ENCODE peak calls at places on chromosomes 4 and X, in five cellular contexts. S, A, V, U and X are unnamed samples.

GRCh38 chr4:121479801-121480200 is 99.0 kb upstream of the QRFPR start:
- DNase-seq in S (no peak), U (no peak), A (no peak), V (no peak), X (no peak)

GRCh38 chrX:39750798-39751197 is 347.0 kb downstream of the BCOR start:
- DNase-seq in V (no peak), A (no peak), S (no peak), U (no peak), X (no peak)

GRCh38 chrX:78957768-78958130 is 12.6 kb downstream of the P2RY10 start:
- DNase-seq in U (no peak), V (no peak), A (no peak), S (no peak), X (no peak)

GRCh38 chrX:134715930-134716619 is 57.8 kb upstream of the PLAC1 start:
- DNase-seq in A (no peak), S (no peak), U (no peak), V (no peak), X (no peak)

GRCh38 chrX:131262738-131263679 is 26.1 kb downstream of the IGSF1 start:
- DNase-seq in U (no peak), A (peak; percentile 0), V (no peak), S (no peak), X (no peak)

GRCh38 chr4:69658133-69658532 is 5.1 kb upstream of the UGT2A1 start:
- DNase-seq in U (no peak), S (no peak), A (no peak), V (peak; percentile 58), X (no peak)

GRCh38 chrX:12985336-12985735 is 10.4 kb downstream of the TMSB4X start:
- DNase-seq in U (no peak), V (no peak), S (no peak), A (no peak), X (no peak)

GRCh38 chrX:135453381-135453780 is 31.6 kb downstream of the SMIM10L2A start:
- DNase-seq in S (no peak), A (no peak), U (no peak), V (no peak), X (no peak)

GRCh38 chr4:14897217-14897616 is 105.1 kb upstream of the CPEB2 start:
- DNase-seq in U (no peak), V (no peak), A (no peak), S (no peak), X (no peak)

GRCh38 chr4:185656467-185656890 is 121.2 kb upstream of the PDLIM3 start:
- DNase-seq in A (peak; percentile 54), U (no peak), V (peak; percentile 74), S (peak; percentile 90), X (no peak)

GRCh38 chr4:75048208-75048879 is 115.4 kb downstream of the PARM1 start:
- DNase-seq in S (no peak), V (no peak), A (no peak), U (no peak), X (no peak)

GRCh38 chr4:28973591-28974350 is 1746.4 kb upstream of the PCDH7 start:
- DNase-seq in U (no peak), A (peak; percentile 6), S (no peak), V (no peak), X (no peak)

DNA sequence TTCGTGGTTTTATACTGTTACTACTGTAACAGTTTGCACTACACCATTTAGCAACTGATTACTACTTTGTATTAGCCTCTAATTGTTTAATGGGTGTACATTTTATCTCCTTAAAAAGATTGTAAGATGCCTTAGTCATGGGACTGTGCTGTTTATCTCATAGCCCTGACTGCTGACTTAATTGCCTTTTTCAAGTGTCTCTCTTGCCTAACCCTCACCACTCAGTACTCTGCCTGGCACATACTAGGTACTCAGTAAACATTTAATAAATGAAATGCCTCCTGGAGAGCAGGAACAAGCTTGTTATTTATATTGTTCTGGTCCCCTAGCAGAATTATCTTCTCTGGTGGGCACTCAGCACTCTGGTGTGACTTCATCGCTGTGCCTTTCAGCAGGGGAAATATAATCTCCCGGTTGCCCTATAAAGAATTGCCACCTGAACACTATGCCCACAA is 1.7 kb upstream of the STIM2 start:
- DNase-seq in A (no peak), S (no peak), V (no peak), U (no peak), X (no peak)
- H3K4me3 ChIP-seq in A (peak overlapping the region; percentile 96), S (no peak overlapping the region), V (peak overlapping the region; percentile 83), U (peak overlapping the region; percentile 82), X (no peak overlapping the region)

GRCh38 chr4:6929339-6929734 is 19.7 kb downstream of the TBC1D14 start:
- DNase-seq in S (no peak), V (no peak), U (no peak), A (no peak), X (no peak)
- H3K36me3 ChIP-seq in S (peaks cover 16% of the 10 kb centered on the region), V (peaks cover 3% of the 10 kb centered on the region), U (peaks cover 3% of the 10 kb centered on the region), A (no peaks in the 10 kb centered on the region), X (peaks cover 6% of the 10 kb centered on the region)

GRCh38 chr4:124757121-124757520 is 44.6 kb upstream of the ANKRD50 start:
- DNase-seq in U (no peak), S (no peak), V (no peak), A (peak; percentile 24), X (no peak)

GRCh38 chr4:124753941-124754581 is 41.5 kb upstream of the ANKRD50 start:
- DNase-seq in S (no peak), U (peak; percentile 57), V (peak; percentile 67), A (peak; percentile 37), X (no peak)

GRCh38 chr4:124748965-124749364 is 36.4 kb upstream of the ANKRD50 start:
- DNase-seq in U (no peak), A (peak; percentile 20), V (no peak), S (no peak), X (no peak)

GRCh38 chr4:124754671-124755070 is 42.1 kb upstream of the ANKRD50 start:
- DNase-seq in V (no peak), A (peak; percentile 28), S (no peak), U (no peak), X (no peak)
- H3K4me3 ChIP-seq in V (no peak overlapping the region), A (no peak overlapping the region), S (no peak overlapping the region), U (no peak overlapping the region), X (no peak overlapping the region)

GRCh38 chr4:186838295-186838694 is 114.6 kb upstream of the FAT1 start:
- DNase-seq in S (no peak), U (no peak), A (no peak), V (no peak), X (no peak)
- H3K36me3 ChIP-seq in S (no peaks in the 10 kb centered on the region), U (no peaks in the 10 kb centered on the region), A (no peaks in the 10 kb centered on the region), V (no peaks in the 10 kb centered on the region), X (no peaks in the 10 kb centered on the region)

GRCh38 chr4:183399166-183399565 is 45.3 kb upstream of the CDKN2AIP start:
- DNase-seq in A (no peak), V (no peak), S (no peak), U (no peak), X (no peak)
- H3K4me3 ChIP-seq in A (peak overlapping the region; percentile 26), V (no peak overlapping the region), S (peak overlapping the region; percentile 58), U (no peak overlapping the region), X (no peak overlapping the region)

DNA sequence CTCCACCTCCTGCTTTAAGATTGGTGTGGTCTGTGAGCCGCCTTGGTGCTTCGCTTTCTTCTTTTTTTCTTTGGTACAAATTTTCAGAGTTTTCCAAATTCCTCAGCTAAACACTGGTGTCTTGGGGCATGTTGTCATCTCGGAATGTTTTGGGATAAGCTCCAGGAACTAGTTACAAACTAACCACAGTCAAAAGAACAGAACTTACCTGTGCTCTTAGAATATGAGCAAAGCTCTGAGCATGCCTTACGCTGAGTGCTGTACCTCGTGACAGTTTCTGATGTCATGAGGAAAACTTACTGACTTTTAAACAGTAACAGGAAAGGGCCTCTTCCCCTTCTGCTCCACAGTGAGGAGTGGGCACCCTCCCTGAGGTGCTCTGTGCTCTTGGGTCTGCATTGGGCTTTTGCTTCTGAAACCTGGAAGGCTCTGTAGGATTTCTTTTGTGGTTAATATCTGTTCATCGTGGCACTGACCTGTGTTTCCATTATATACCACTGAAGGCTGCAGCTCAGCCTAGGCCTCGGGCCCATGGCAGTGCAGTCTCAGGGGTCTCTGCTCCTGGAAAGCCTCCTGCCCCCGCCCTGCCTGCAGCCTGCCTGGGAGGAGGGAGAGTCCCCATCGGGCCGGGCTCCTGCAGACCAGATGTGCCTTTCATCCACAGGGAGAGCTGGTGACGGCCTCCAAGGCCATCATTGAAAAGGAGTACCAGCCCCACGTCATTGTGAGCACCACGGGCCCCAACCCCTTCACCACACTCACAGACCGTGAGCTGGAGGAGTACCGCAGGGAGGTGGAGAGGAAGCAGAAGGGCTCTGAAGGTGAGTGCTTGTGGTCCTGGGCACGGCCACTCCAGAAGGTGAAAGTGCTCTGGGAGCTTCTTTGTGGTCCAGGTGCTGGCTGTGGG is 48.7 kb downstream of the NOP14 start:
- DNase-seq in U (no peak), V (peak; percentile 67), S (no peak), A (no peak), X (no peak)
- H3K36me3 ChIP-seq in U (peaks cover 88% of the 10 kb centered on the region), V (peaks cover 78% of the 10 kb centered on the region), S (peaks cover 63% of the 10 kb centered on the region), A (peaks cover 13% of the 10 kb centered on the region), X (peaks cover 16% of the 10 kb centered on the region)